ENCODE peak calls at places on chromosomes 16 and 17, in eight cellular contexts. T is H1; H is stimulated activated naive CD8-positive, alpha-beta T cell treated with anti-CD3 and anti-CD28 coated beads, Interleukin-15, Interleukin-2, amounts not matched to agents 100 U/mL and 50 U/mL, for 24 hours; N is epithelial cell of esophagus; K is HTR-8/SVneo; L is MV-4-11; M is Right ventricle myocardium superior; Q is A549. P is an unnamed sample.

GRCh38 chr16:49700222-49700927 is 155.5 kb downstream of the ZNF423 start:
- DNase-seq in N (no peak), M (peak; percentile 69), T (peak; percentile 68), L (no peak), H (no peak), Q (no peak), K (no peak), P (no peak)

GRCh38 chr16:28136751-28137434 is 73.4 kb upstream of the GSG1L start:
- DNase-seq in K (no peak), T (no peak), L (no peak), M (no peak), H (no peak), N (no peak), Q (no peak), P (no peak)

GRCh38 chr17:45940826-45941225 is 46.5 kb downstream of the MAPT start:
- DNase-seq in K (no peak), H (no peak), T (no peak), N (no peak), M (peak; percentile 49), Q (no peak), L (no peak), P (peak; percentile 80)

GRCh38 chr16:2770057-2770780 is 6.9 kb downstream of the ELOB start:
- DNase-seq in L (peak; percentile 40), K (no peak), M (peak; percentile 39), N (peak; percentile 23), Q (peak; percentile 55), T (no peak), H (no peak), P (no peak)

GRCh38 chr17:27241346-27241946 is 52.5 kb upstream of the WSB1 start:
- DNase-seq in H (no peak), Q (peak; percentile 20), N (peak; percentile 99), M (no peak), L (no peak), T (no peak), K (no peak), P (peak; percentile 99)

GRCh38 chr16:84704253-84704652 is 4.5 kb downstream of the USP10 start:
- DNase-seq in H (no peak), L (no peak), N (no peak), Q (no peak), T (no peak), K (no peak), M (no peak), P (no peak)

GRCh38 chr17:8588877-8589276 is 41.6 kb downstream of the MYH10 start:
- DNase-seq in Q (no peak), T (no peak), L (no peak), H (no peak), M (no peak), N (no peak), K (no peak), P (no peak)

GRCh38 chr16:4944333-4945281 is 7.7 kb upstream of the PPL start:
- DNase-seq in H (peak; percentile 23), N (peak; percentile 95), Q (peak; percentile 94), K (peak; percentile 98), L (peak; percentile 41), M (peak; percentile 90), T (peak; percentile 71), P (peak; percentile 81)

GRCh38 chr16:84166796-84167695 is 19.8 kb downstream of the TAF1C start:
- DNase-seq in T (no peak), L (no peak), K (no peak), Q (no peak), H (peak; percentile 22), M (no peak), N (no peak), P (no peak)

GRCh38 chr16:2512920-2513404 is 790 bp upstream of the ATP6V0C start:
- DNase-seq in K (no peak), Q (no peak), T (peak; percentile 77), H (no peak), M (no peak), N (no peak), L (no peak), P (no peak)

GRCh38 chr16:82037251-82037650 is 2.2 kb downstream of the HSD17B2 start:
- DNase-seq in K (no peak), L (no peak), Q (no peak), N (no peak), T (no peak), M (no peak), H (no peak), P (no peak)

GRCh38 chr16:71507061-71507460 is 17.9 kb upstream of the ZNF19 start:
- DNase-seq in L (no peak), H (no peak), M (no peak), Q (no peak), N (no peak), K (no peak), T (no peak), P (no peak)

GRCh38 chr16:1713933-1714332 is 7.9 kb downstream of the MAPK8IP3 start:
- DNase-seq in L (peak; percentile 40), K (no peak), N (no peak), T (no peak), Q (no peak), H (no peak), M (peak; percentile 24), P (no peak)

GRCh38 chr17:19447085-19447583 is 36.1 kb downstream of the RNF112 start:
- DNase-seq in M (no peak), H (peak; percentile 73), T (peak; percentile 93), K (peak; percentile 87), L (peak; percentile 49), Q (peak; percentile 75), N (peak; percentile 69), P (peak; percentile 88)

GRCh38 chr17:73610331-73610911 is 33.8 kb downstream of the SDK2 start:
- DNase-seq in T (no peak), L (no peak), H (no peak), Q (no peak), K (no peak), N (no peak), M (no peak), P (no peak)

GRCh38 chr16:81997738-81998137 is 13.5 kb downstream of the SDR42E1 start:
- DNase-seq in N (peak; percentile 67), K (peak; percentile 65), L (no peak), Q (peak; percentile 60), T (no peak), H (no peak), M (no peak), P (peak; percentile 58)

GRCh38 chr17:19380551-19381284 is 2.4 kb downstream of the MAPK7 start:
- DNase-seq in H (no peak), Q (no peak), T (no peak), N (no peak), K (no peak), M (no peak), L (no peak), P (no peak)

GRCh38 chr16:23771642-23772041 is 16.8 kb downstream of the CHP2 start:
- DNase-seq in M (no peak), K (no peak), N (peak; percentile 88), L (peak; percentile 41), T (no peak), Q (no peak), H (no peak), P (no peak)

GRCh38 chr17:42682400-42683384 is at the start of gene CNTNAP1:
- DNase-seq in T (peak; percentile 77), Q (peak; percentile 56), L (peak; percentile 16), M (peak; percentile 72), H (peak; percentile 44), K (peak; percentile 90), N (peak; percentile 69), P (peak; percentile 57)

GRCh38 chr17:30323262-30323894 is 10.5 kb downstream of the TMIGD1 start:
- DNase-seq in T (no peak), M (no peak), H (no peak), L (no peak), N (peak; percentile 67), Q (no peak), K (no peak), P (no peak)

GRCh38 chr17:281365-281999 is 71.1 kb downstream of the RPH3AL start:
- DNase-seq in M (no peak), H (no peak), N (no peak), L (no peak), K (no peak), T (no peak), Q (no peak), P (no peak)

GRCh38 chr17:4934173-4934979 is 2.3 kb downstream of the GP1BA start:
- DNase-seq in M (no peak), T (no peak), L (peak; percentile 70), H (no peak), Q (no peak), K (peak; percentile 56), N (peak; percentile 49), P (peak; percentile 50)

GRCh38 chr17:33241390-33241789 is 51.7 kb downstream of the ASIC2 start:
- DNase-seq in H (no peak), T (no peak), K (no peak), L (no peak), Q (peak; percentile 18), M (no peak), N (peak; percentile 8), P (no peak)

GRCh38 chr16:66515543-66516171 is 34.3 kb downstream of the TK2 start:
- DNase-seq in Q (peak; percentile 81), K (no peak), N (peak; percentile 35), L (peak; percentile 60), T (peak; percentile 60), H (no peak), M (no peak), P (no peak)

GRCh38 chr17:65173284-65173793 is 36.2 kb downstream of the RGS9 start:
- DNase-seq in Q (peak; percentile 75), H (peak; percentile 66), L (no peak), T (peak; percentile 49), M (peak; percentile 46), K (peak; percentile 62), N (peak; percentile 51), P (no peak)

GRCh38 chr16:57308041-57308440 is 23.6 kb upstream of the PLLP start:
- DNase-seq in H (no peak), L (no peak), T (no peak), K (no peak), M (no peak), Q (no peak), N (peak; percentile 43), P (no peak)

GRCh38 chr16:89701425-89702406 is at the start of gene SPATA2L:
- DNase-seq in H (peak; percentile 98), L (peak; percentile 88), Q (peak; percentile 95), K (peak; percentile 92), M (peak; percentile 93), T (peak; percentile 99), N (peak; percentile 98), P (peak; percentile 99)

GRCh38 chr17:74453665-74454196 is 12.7 kb upstream of the CD300A start:
- DNase-seq in Q (peak; percentile 77), T (peak; percentile 89), K (peak; percentile 97), N (no peak), L (no peak), M (no peak), H (no peak), P (peak; percentile 99)

GRCh38 chr17:18182978-18183333 is 672 bp upstream of the ALKBH5 start:
- DNase-seq in T (peak; percentile 81), N (peak; percentile 78), Q (no peak), M (peak; percentile 94), K (peak; percentile 93), L (peak; percentile 90), H (peak; percentile 92), P (no peak)

GRCh38 chr17:55710829-55711496 is 11.7 kb downstream of the TMEM100 start:
- DNase-seq in L (no peak), H (no peak), Q (no peak), M (no peak), N (no peak), K (no peak), T (no peak), P (no peak)

GRCh38 chr17:71625330-71625729 is 495.5 kb upstream of the SOX9 start:
- DNase-seq in K (no peak), M (no peak), H (no peak), L (no peak), N (no peak), Q (no peak), T (no peak), P (no peak)

GRCh38 chr16:23900480-23901177 is 64.8 kb downstream of the PRKCB start:
- DNase-seq in M (no peak), K (no peak), L (no peak), H (no peak), N (no peak), Q (no peak), T (no peak), P (no peak)

GRCh38 chr17:47204722-47205418 is 4.3 kb upstream of the MYL4 start:
- DNase-seq in N (no peak), M (no peak), H (peak; percentile 17), T (no peak), Q (no peak), L (peak; percentile 81), K (no peak), P (no peak)

GRCh38 chr17:8059131-8059530 is 20.3 kb downstream of the ALOX15B start:
- DNase-seq in M (no peak), K (no peak), T (no peak), L (no peak), H (no peak), N (no peak), Q (no peak), P (no peak)

P was measured in T47D.